ENCODE peak calls at places on chromosomes 13 and 19, in five cellular contexts. V is germinal center, Y is NCI-H510A treated with DMSO at 0.1 percent for 48 hours, Q is NCI-H748 treated with DMSO at 0.1 percent for 48 hours, M is PC-3. T is an unnamed sample.
A peak's percentile ranks its signal among the peaks of the same experiment; 100 is the strongest.

GRCh38 chr19:55452381-55453325 is 8.8 kb downstream of the ISOC2 start:
- DNase-seq in M (peak; percentile 57), V (no peak), Y (no peak), Q (peak; percentile 96), T (peak; percentile 71)

GRCh38 chr19:49403404-49404187 is 15.5 kb downstream of the KASH5 start:
- DNase-seq in Y (peak; percentile 98), Q (peak; percentile 64), M (peak; percentile 89), V (peak; percentile 51), T (peak; percentile 60)

GRCh38 chr19:7168941-7169340 is 99.4 kb downstream of the ZNF557 start:
- DNase-seq in Q (no peak), V (no peak), M (no peak), Y (no peak), T (no peak)

GRCh38 chr13:34833562-34834182 is 108.4 kb upstream of the NBEA start:
- DNase-seq in Y (no peak), V (no peak), Q (no peak), M (peak; percentile 53), T (peak; percentile 23)

GRCh38 chr19:55386515-55386947 is 799 bp downstream of the RPL28 start:
- DNase-seq in Q (no peak), M (no peak), Y (no peak), V (no peak), T (no peak)

GRCh38 chr13:76884167-76884566 is 2.0 kb downstream of the KCTD12 start:
- DNase-seq in Q (peak; percentile 50), V (peak; percentile 26), Y (no peak), M (no peak), T (peak; percentile 65)

GRCh38 chr13:112703935-112704633 is 14.2 kb downstream of the ATP11A start:
- DNase-seq in V (no peak), Q (no peak), M (no peak), Y (no peak), T (no peak)

GRCh38 chr13:34156841-34157365 is 339.0 kb downstream of the RFC3 start:
- DNase-seq in M (peak; percentile 96), Q (peak; percentile 76), Y (peak; percentile 65), V (no peak), T (peak; percentile 95)

GRCh38 chr19:1947651-1948209 is 6.8 kb downstream of the CSNK1G2 start:
- DNase-seq in Q (no peak), Y (no peak), M (no peak), V (no peak), T (peak; percentile 46)

GRCh38 chr19:19105365-19106060 is 32.8 kb downstream of the TMEM161A start:
- DNase-seq in Y (peak; percentile 90), Q (no peak), V (peak; percentile 36), M (peak; percentile 14), T (no peak)

GRCh38 chr13:78978381-78978998 is 319.5 kb upstream of the OBI1 start:
- DNase-seq in M (peak; percentile 68), V (peak; percentile 39), Y (peak; percentile 23), Q (peak; percentile 85), T (peak; percentile 73)

GRCh38 chr19:29381353-29382203 is 144.2 kb upstream of the VSTM2B start:
- DNase-seq in Y (no peak), V (no peak), M (no peak), Q (no peak), T (no peak)

GRCh38 chr13:50129923-50130685 is 114.9 kb downstream of the KCNRG start:
- DNase-seq in V (peak; percentile 32), Y (peak; percentile 6), M (peak; percentile 13), Q (no peak), T (peak; percentile 43)

GRCh38 chr13:98992355-98992754 is 14.5 kb upstream of the DOCK9 start:
- DNase-seq in Y (no peak), M (no peak), Q (no peak), V (no peak), T (no peak)

GRCh38 chr19:362154-362553 is 17.6 kb upstream of the MIER2 start:
- DNase-seq in Y (no peak), Q (no peak), M (no peak), V (no peak), T (no peak)

GRCh38 chr19:29380581-29380980 is 145.2 kb upstream of the VSTM2B start:
- DNase-seq in V (no peak), M (no peak), Q (no peak), Y (no peak), T (no peak)

T was measured in MCF 10A.